ENCODE peak calls at places on chromosomes 7 and 10, in eight cellular contexts. One of them, this sample, is unnamed.

GRCh38 chr7:107948645-107949442 is 54.1 kb downstream of the LAMB1 start:
- DNase-seq in body of pancreas: no peak
- DNase-seq in tibial artery: no peak
- DNase-seq in MM.1S: no peak
- DNase-seq in OCI-LY7: no peak
- DNase-seq in PC-3: peak
- DNase-seq in cardiac muscle cell: peak
- DNase-seq in lower lobe of right lung: no peak
- DNase-seq in this sample: peak

GRCh38 chr10:64476520-64476919 is 955.3 kb downstream of the REEP3 start:
- DNase-seq in body of pancreas: no peak
- DNase-seq in tibial artery: no peak
- DNase-seq in MM.1S: no peak
- DNase-seq in OCI-LY7: no peak
- DNase-seq in PC-3: no peak
- DNase-seq in cardiac muscle cell: no peak
- DNase-seq in lower lobe of right lung: no peak
- DNase-seq in this sample: no peak

GRCh38 chr10:78277734-78278404 is 244.2 kb downstream of the RPS24 start:
- DNase-seq in body of pancreas: no peak
- DNase-seq in tibial artery: peak
- DNase-seq in MM.1S: no peak
- DNase-seq in OCI-LY7: no peak
- DNase-seq in PC-3: peak
- DNase-seq in cardiac muscle cell: peak
- DNase-seq in lower lobe of right lung: no peak
- DNase-seq in this sample: peak

GRCh38 chr10:75097666-75098285 is 13.7 kb upstream of the SAMD8 start:
- DNase-seq in body of pancreas: no peak
- DNase-seq in tibial artery: no peak
- DNase-seq in MM.1S: no peak
- DNase-seq in OCI-LY7: peak
- DNase-seq in PC-3: peak
- DNase-seq in cardiac muscle cell: peak
- DNase-seq in lower lobe of right lung: no peak
- DNase-seq in this sample: peak

GRCh38 chr7:128073671-128074070 is 42.4 kb upstream of the LRRC4 start:
- DNase-seq in body of pancreas: no peak
- DNase-seq in tibial artery: no peak
- DNase-seq in MM.1S: no peak
- DNase-seq in OCI-LY7: no peak
- DNase-seq in PC-3: no peak
- DNase-seq in cardiac muscle cell: no peak
- DNase-seq in lower lobe of right lung: no peak
- DNase-seq in this sample: no peak

GRCh38 chr10:104293021-104293420 is 24.0 kb downstream of the GSTO2 start:
- DNase-seq in body of pancreas: no peak
- DNase-seq in tibial artery: no peak
- DNase-seq in MM.1S: no peak
- DNase-seq in OCI-LY7: no peak
- DNase-seq in PC-3: peak
- DNase-seq in cardiac muscle cell: peak
- DNase-seq in lower lobe of right lung: no peak
- DNase-seq in this sample: peak

GRCh38 chr10:68301301-68301700 is 30.6 kb upstream of the HNRNPH3 start:
- DNase-seq in body of pancreas: no peak
- DNase-seq in tibial artery: no peak
- DNase-seq in MM.1S: peak
- DNase-seq in OCI-LY7: peak
- DNase-seq in PC-3: no peak
- DNase-seq in cardiac muscle cell: no peak
- DNase-seq in lower lobe of right lung: no peak
- DNase-seq in this sample: no peak

GRCh38 chr10:32957341-32958084 is 517 bp downstream of the ITGB1 start:
- DNase-seq in body of pancreas: peak
- DNase-seq in tibial artery: peak
- DNase-seq in MM.1S: peak
- DNase-seq in OCI-LY7: peak
- DNase-seq in PC-3: peak
- DNase-seq in cardiac muscle cell: peak
- DNase-seq in lower lobe of right lung: peak
- DNase-seq in this sample: no peak

GRCh38 chr10:111017093-111017492 is 59.7 kb upstream of the ADRA2A start:
- DNase-seq in body of pancreas: no peak
- DNase-seq in tibial artery: no peak
- DNase-seq in MM.1S: no peak
- DNase-seq in OCI-LY7: no peak
- DNase-seq in PC-3: no peak
- DNase-seq in cardiac muscle cell: no peak
- DNase-seq in lower lobe of right lung: no peak
- DNase-seq in this sample: no peak

GRCh38 chr7:1271656-1272055 is 39.0 kb downstream of the UNCX start:
- DNase-seq in body of pancreas: no peak
- DNase-seq in tibial artery: no peak
- DNase-seq in MM.1S: no peak
- DNase-seq in OCI-LY7: no peak
- DNase-seq in PC-3: no peak
- DNase-seq in cardiac muscle cell: no peak
- DNase-seq in lower lobe of right lung: peak
- DNase-seq in this sample: no peak

GRCh38 chr10:43396928-43397624 is 11.9 kb downstream of the HNRNPF start:
- DNase-seq in body of pancreas: peak
- DNase-seq in tibial artery: peak
- DNase-seq in MM.1S: peak
- DNase-seq in OCI-LY7: peak
- DNase-seq in PC-3: peak
- DNase-seq in cardiac muscle cell: peak
- DNase-seq in lower lobe of right lung: peak
- DNase-seq in this sample: peak

GRCh38 chr10:30459283-30459682 is 25.3 kb downstream of the MAP3K8 start:
- DNase-seq in body of pancreas: peak
- DNase-seq in tibial artery: peak
- DNase-seq in MM.1S: no peak
- DNase-seq in OCI-LY7: no peak
- DNase-seq in PC-3: no peak
- DNase-seq in cardiac muscle cell: no peak
- DNase-seq in lower lobe of right lung: peak
- DNase-seq in this sample: peak

GRCh38 chr10:116888380-116889055 is 39.2 kb downstream of the ENO4 start:
- DNase-seq in body of pancreas: peak
- DNase-seq in tibial artery: peak
- DNase-seq in MM.1S: no peak
- DNase-seq in OCI-LY7: no peak
- DNase-seq in PC-3: peak
- DNase-seq in cardiac muscle cell: peak
- DNase-seq in lower lobe of right lung: peak
- DNase-seq in this sample: peak

GRCh38 chr7:30074422-30075030 is 46.3 kb downstream of the PLEKHA8 start:
- DNase-seq in body of pancreas: peak
- DNase-seq in tibial artery: no peak
- DNase-seq in MM.1S: peak
- DNase-seq in OCI-LY7: peak
- DNase-seq in PC-3: peak
- DNase-seq in cardiac muscle cell: peak
- DNase-seq in lower lobe of right lung: no peak
- DNase-seq in this sample: no peak

GRCh38 chr10:11746883-11747539 is 4.8 kb downstream of the ECHDC3 start:
- DNase-seq in body of pancreas: peak
- DNase-seq in tibial artery: peak
- DNase-seq in MM.1S: no peak
- DNase-seq in OCI-LY7: no peak
- DNase-seq in PC-3: no peak
- DNase-seq in cardiac muscle cell: peak
- DNase-seq in lower lobe of right lung: no peak
- DNase-seq in this sample: no peak

GRCh38 chr7:102287082-102287464 is 405 bp downstream of the SH2B2 start:
- DNase-seq in body of pancreas: no peak
- DNase-seq in tibial artery: no peak
- DNase-seq in MM.1S: no peak
- DNase-seq in OCI-LY7: no peak
- DNase-seq in PC-3: no peak
- DNase-seq in cardiac muscle cell: no peak
- DNase-seq in lower lobe of right lung: no peak
- DNase-seq in this sample: no peak

GRCh38 chr7:151876112-151876898 is 610 bp downstream of the PRKAG2 start:
- DNase-seq in body of pancreas: peak
- DNase-seq in tibial artery: peak
- DNase-seq in MM.1S: no peak
- DNase-seq in OCI-LY7: no peak
- DNase-seq in PC-3: peak
- DNase-seq in cardiac muscle cell: peak
- DNase-seq in lower lobe of right lung: peak
- DNase-seq in this sample: no peak

GRCh38 chr10:5498791-5499492 is 428 bp downstream of the CALML5 start:
- DNase-seq in body of pancreas: no peak
- DNase-seq in tibial artery: peak
- DNase-seq in MM.1S: no peak
- DNase-seq in OCI-LY7: no peak
- DNase-seq in PC-3: no peak
- DNase-seq in cardiac muscle cell: no peak
- DNase-seq in lower lobe of right lung: no peak
- DNase-seq in this sample: no peak

GRCh38 chr7:128914566-128915151 is 4.2 kb upstream of the KCP start:
- DNase-seq in body of pancreas: no peak
- DNase-seq in tibial artery: peak
- DNase-seq in MM.1S: no peak
- DNase-seq in OCI-LY7: no peak
- DNase-seq in PC-3: no peak
- DNase-seq in cardiac muscle cell: no peak
- DNase-seq in lower lobe of right lung: no peak
- DNase-seq in this sample: no peak

GRCh38 chr7:40244226-40244625 is 109.4 kb downstream of the SUGCT start:
- DNase-seq in body of pancreas: no peak
- DNase-seq in tibial artery: no peak
- DNase-seq in MM.1S: no peak
- DNase-seq in OCI-LY7: no peak
- DNase-seq in PC-3: no peak
- DNase-seq in cardiac muscle cell: peak
- DNase-seq in lower lobe of right lung: no peak
- DNase-seq in this sample: no peak

DNA sequence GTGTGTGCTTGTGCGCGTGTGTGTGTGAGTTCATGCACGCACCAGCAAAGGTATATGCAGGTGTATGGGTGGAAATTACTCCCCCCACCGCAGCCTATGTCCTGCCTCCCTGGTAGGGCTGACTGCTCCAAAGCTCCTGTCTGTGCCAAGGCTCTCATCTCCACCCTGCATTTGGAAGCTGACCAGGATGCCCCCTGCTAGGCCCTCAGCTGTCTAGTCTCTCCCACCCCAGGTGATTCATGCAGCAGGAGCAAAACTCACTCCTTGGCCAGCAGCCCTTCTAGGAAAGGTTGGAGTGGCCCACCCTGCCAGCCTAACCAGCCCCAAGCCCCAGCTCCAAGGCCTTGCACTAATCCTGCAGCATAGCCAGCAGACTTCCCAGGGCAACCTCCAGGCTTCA is 148.4 kb downstream of the GRID1 start:
- DNase-seq in body of pancreas: no peak
- DNase-seq in tibial artery: no peak
- DNase-seq in MM.1S: no peak
- DNase-seq in OCI-LY7: no peak
- DNase-seq in PC-3: no peak
- DNase-seq in cardiac muscle cell: no peak
- DNase-seq in lower lobe of right lung: no peak
- DNase-seq in this sample: no peak
- H3K4me3 ChIP-seq in body of pancreas: no peak
- H3K4me3 ChIP-seq in tibial artery: no peak
- H3K4me3 ChIP-seq in MM.1S: no peak
- H3K4me3 ChIP-seq in OCI-LY7: no peak
- H3K4me3 ChIP-seq in PC-3: no peak
- H3K4me3 ChIP-seq in cardiac muscle cell: no peak
- H3K4me3 ChIP-seq in lower lobe of right lung: no peak
- H3K4me3 ChIP-seq in this sample: no peak

DNA sequence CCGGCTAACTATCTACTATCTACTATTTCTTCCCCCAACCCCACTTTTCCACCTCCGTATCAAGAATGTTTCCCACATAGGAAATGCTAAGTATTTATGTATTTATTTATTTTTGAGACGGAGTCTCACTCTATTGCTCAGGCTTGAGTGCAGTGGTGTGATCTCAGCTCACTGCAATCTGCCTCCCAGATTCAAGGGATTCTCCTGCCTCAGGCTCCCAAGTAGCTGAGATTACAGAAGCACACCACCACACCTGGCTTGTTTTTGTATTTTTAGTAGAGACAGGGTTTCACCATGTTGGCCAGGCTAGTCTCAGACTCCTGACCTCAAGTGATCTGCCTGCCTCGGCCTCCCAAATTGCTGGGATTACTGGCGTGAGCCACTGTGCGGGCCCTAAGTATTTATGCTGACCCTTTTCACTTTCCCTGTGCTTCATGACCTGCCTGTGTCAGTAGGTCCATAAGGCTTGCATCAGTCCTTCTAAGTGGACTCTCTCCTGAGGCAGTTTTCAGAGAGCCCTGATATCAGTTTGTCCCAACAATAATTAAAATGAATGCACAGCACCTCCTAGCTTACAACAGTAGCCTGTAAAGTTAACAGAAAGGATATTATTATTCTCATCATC is 25.7 kb upstream of the FBXW4 start:
- DNase-seq in body of pancreas: no peak
- DNase-seq in tibial artery: no peak
- DNase-seq in MM.1S: no peak
- DNase-seq in OCI-LY7: no peak
- DNase-seq in PC-3: no peak
- DNase-seq in cardiac muscle cell: no peak
- DNase-seq in lower lobe of right lung: no peak
- DNase-seq in this sample: no peak
- TF ChIP-seq CTCF in body of pancreas: no peak
- TF ChIP-seq CTCF in tibial artery: no peak
- TF ChIP-seq CTCF in MM.1S: no peak
- TF ChIP-seq CTCF in OCI-LY7: peak
- TF ChIP-seq CTCF in PC-3: no peak
- TF ChIP-seq CTCF in cardiac muscle cell: no peak
- TF ChIP-seq CTCF in lower lobe of right lung: no peak
- TF ChIP-seq CTCF in this sample: no peak

DNA sequence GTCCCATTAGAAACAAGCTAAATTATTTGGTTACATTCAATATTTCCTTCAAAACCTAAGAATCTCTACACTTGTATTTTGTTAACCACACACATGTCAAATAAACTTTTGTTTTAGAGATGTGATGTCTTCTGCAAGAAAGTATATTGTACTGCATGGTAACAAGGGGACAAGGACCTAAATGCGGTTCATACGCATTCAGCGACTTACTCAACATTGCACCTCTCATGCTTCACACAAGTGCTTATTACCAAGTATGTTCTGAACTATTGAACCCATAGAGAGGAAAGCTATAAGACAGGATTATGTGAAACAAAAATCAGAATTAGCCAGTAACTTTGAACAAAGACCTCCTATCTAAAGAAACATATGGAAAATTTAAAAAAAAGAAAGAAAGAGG is 68.3 kb downstream of the CREB5 start:
- DNase-seq in body of pancreas: no peak
- DNase-seq in tibial artery: no peak
- DNase-seq in MM.1S: no peak
- DNase-seq in OCI-LY7: no peak
- DNase-seq in PC-3: no peak
- DNase-seq in cardiac muscle cell: no peak
- DNase-seq in lower lobe of right lung: no peak
- DNase-seq in this sample: no peak
- H3K27ac ChIP-seq in body of pancreas: no peak
- H3K27ac ChIP-seq in tibial artery: no peak
- H3K27ac ChIP-seq in MM.1S: no peak
- H3K27ac ChIP-seq in OCI-LY7: no peak
- H3K27ac ChIP-seq in PC-3: no peak
- H3K27ac ChIP-seq in cardiac muscle cell: no peak
- H3K27ac ChIP-seq in lower lobe of right lung: no peak
- H3K27ac ChIP-seq in this sample: peak

GRCh38 chr10:133325761-133326463 is 10.8 kb downstream of the CALY start:
- DNase-seq in body of pancreas: no peak
- DNase-seq in tibial artery: no peak
- DNase-seq in MM.1S: no peak
- DNase-seq in OCI-LY7: no peak
- DNase-seq in PC-3: no peak
- DNase-seq in cardiac muscle cell: no peak
- DNase-seq in lower lobe of right lung: peak
- DNase-seq in this sample: no peak
- H3K4me3 ChIP-seq in body of pancreas: no peak
- H3K4me3 ChIP-seq in tibial artery: peak
- H3K4me3 ChIP-seq in MM.1S: no peak
- H3K4me3 ChIP-seq in OCI-LY7: no peak
- H3K4me3 ChIP-seq in PC-3: no peak
- H3K4me3 ChIP-seq in cardiac muscle cell: peak
- H3K4me3 ChIP-seq in lower lobe of right lung: peak
- H3K4me3 ChIP-seq in this sample: peak